ENCODE peak calls at places on chromosome 10, in eight cellular contexts. M, X, I, Q, R, W, A and J are unnamed samples.

GRCh38 chr10:12534824-12535223 is 185.5 kb downstream of the CAMK1D start:
- DNase-seq in A (no peak), W (peak), I (no peak), R (no peak), M (no peak), Q (no peak), X (no peak), J (no peak)

GRCh38 chr10:97538401-97538800 is 34.2 kb upstream of the ANKRD2 start:
- DNase-seq in X (no peak), R (no peak), M (no peak), I (no peak), Q (no peak), A (peak), W (peak), J (no peak)

GRCh38 chr10:126500866-126501265 is 112.6 kb upstream of the ADAM12 start:
- DNase-seq in M (no peak), Q (no peak), R (no peak), I (no peak), W (peak), X (no peak), A (peak), J (peak)

GRCh38 chr10:5399332-5399731 is 5.3 kb downstream of the TUBAL3 start:
- DNase-seq in Q (no peak), W (no peak), A (no peak), R (no peak), I (no peak), M (no peak), X (no peak), J (no peak)

GRCh38 chr10:72697711-72698110 is 5.8 kb downstream of the MCU start:
- DNase-seq in A (peak), I (no peak), R (no peak), Q (no peak), W (peak), X (no peak), M (no peak), J (no peak)

GRCh38 chr10:89869757-89870156 is 168.4 kb downstream of the KIF20B start:
- DNase-seq in W (no peak), Q (no peak), R (no peak), A (no peak), I (no peak), X (no peak), M (no peak), J (no peak)

GRCh38 chr10:28797904-28798371 is 120.6 kb downstream of the BAMBI start:
- DNase-seq in I (no peak), R (no peak), W (peak), M (no peak), Q (no peak), A (peak), X (no peak), J (no peak)

GRCh38 chr10:33703897-33704825 is 369.7 kb upstream of the NRP1 start:
- DNase-seq in R (no peak), Q (no peak), X (no peak), A (peak), I (no peak), W (peak), M (no peak), J (peak)

GRCh38 chr10:43333653-43334052 is 37.8 kb upstream of the FXYD4 start:
- DNase-seq in I (no peak), R (no peak), W (no peak), A (no peak), X (no peak), Q (no peak), M (no peak), J (no peak)

GRCh38 chr10:33189373-33189772 is 145.1 kb downstream of the NRP1 start:
- DNase-seq in I (no peak), Q (no peak), X (no peak), A (no peak), R (no peak), M (no peak), W (no peak), J (no peak)

GRCh38 chr10:70672993-70673928 is 955 bp downstream of the ADAMTS14 start:
- DNase-seq in W (peak), A (peak), Q (no peak), R (no peak), I (no peak), X (no peak), M (peak), J (no peak)

GRCh38 chr10:97312897-97313296 is 6.2 kb upstream of the FRAT1 start:
- DNase-seq in X (no peak), R (no peak), I (no peak), Q (no peak), W (no peak), M (no peak), A (no peak), J (no peak)

GRCh38 chr10:124477614-124478363 is 16.2 kb downstream of the LHPP start:
- DNase-seq in A (no peak), X (no peak), Q (no peak), W (peak), R (no peak), M (no peak), I (no peak), J (no peak)

GRCh38 chr10:34875061-34875460 is 60.0 kb upstream of the PARD3 start:
- DNase-seq in W (no peak), Q (no peak), A (no peak), X (no peak), M (no peak), I (no peak), R (no peak), J (no peak)

GRCh38 chr10:116096501-116096900 is 176.5 kb downstream of the GFRA1 start:
- DNase-seq in R (no peak), Q (no peak), W (no peak), M (no peak), I (no peak), X (no peak), A (no peak), J (no peak)

GRCh38 chr10:127907411-127908105 is 655 bp downstream of the PTPRE start:
- DNase-seq in Q (peak), A (peak), X (no peak), M (peak), I (peak), R (peak), W (peak), J (no peak)

GRCh38 chr10:78913219-78914059 is 155.3 kb upstream of the ZMIZ1 start:
- DNase-seq in R (peak), M (no peak), I (peak), A (no peak), X (peak), Q (no peak), W (no peak), J (no peak)

GRCh38 chr10:24172909-24173308 is 36.0 kb upstream of the KIAA1217 start:
- DNase-seq in Q (no peak), X (no peak), W (no peak), I (no peak), R (no peak), A (no peak), M (no peak), J (no peak)

GRCh38 chr10:37552881-37553280 is 304.5 kb downstream of the ZNF248 start:
- DNase-seq in A (no peak), Q (no peak), X (no peak), M (no peak), I (no peak), W (no peak), R (no peak), J (no peak)

GRCh38 chr10:52146766-52147165 is 167.3 kb upstream of the DKK1 start:
- DNase-seq in X (no peak), M (no peak), A (no peak), W (no peak), I (no peak), Q (no peak), R (no peak), J (no peak)

GRCh38 chr10:49633327-49634045 is 19.6 kb downstream of the CHAT start:
- DNase-seq in I (no peak), X (no peak), Q (peak), W (no peak), M (no peak), R (no peak), A (no peak), J (no peak)

GRCh38 chr10:29839826-29840515 is 205.2 kb upstream of the SVIL start:
- DNase-seq in A (no peak), M (no peak), X (no peak), R (no peak), Q (peak), W (no peak), I (no peak), J (no peak)

GRCh38 chr10:120832106-120832505 is 19.1 kb upstream of the WDR11 start:
- DNase-seq in W (no peak), A (no peak), M (no peak), R (no peak), Q (no peak), X (no peak), I (no peak), J (no peak)

GRCh38 chr10:75782463-75783248 is 351.2 kb downstream of the LRMDA start:
- DNase-seq in I (no peak), A (no peak), Q (no peak), R (no peak), W (peak), M (no peak), X (no peak), J (no peak)

GRCh38 chr10:125141860-125142484 is 18.4 kb downstream of the CTBP2 start:
- DNase-seq in I (no peak), Q (no peak), A (no peak), M (no peak), X (no peak), W (no peak), R (no peak), J (no peak)

GRCh38 chr10:131934769-131935168 is 34.0 kb downstream of the PPP2R2D start:
- DNase-seq in R (no peak), X (no peak), I (no peak), M (no peak), A (no peak), W (no peak), Q (no peak), J (no peak)

GRCh38 chr10:69800109-69800508 is 1.6 kb upstream of the COL13A1 start:
- DNase-seq in A (peak), R (no peak), M (no peak), W (peak), I (peak), Q (no peak), X (peak), J (peak)

GRCh38 chr10:10816453-10816852 is 201.2 kb upstream of the CELF2 start:
- DNase-seq in M (no peak), Q (no peak), R (no peak), A (peak), I (no peak), W (peak), X (no peak), J (no peak)

GRCh38 chr10:6275022-6275997 is 72.6 kb downstream of the PFKFB3 start:
- DNase-seq in W (peak), A (peak), M (peak), X (no peak), Q (peak), I (peak), R (peak), J (peak)

GRCh38 chr10:71621783-71622526 is 97.6 kb downstream of the C10orf105 start:
- DNase-seq in Q (no peak), M (no peak), R (no peak), I (no peak), X (peak), A (peak), W (peak), J (no peak)

GRCh38 chr10:130354976-130355795 is 219.0 kb downstream of the GLRX3 start:
- DNase-seq in X (no peak), R (no peak), Q (no peak), W (no peak), I (no peak), M (no peak), A (no peak), J (no peak)

GRCh38 chr10:78438094-78438906 is 404.6 kb downstream of the RPS24 start:
- DNase-seq in M (no peak), A (no peak), R (no peak), X (peak), W (no peak), I (no peak), Q (no peak), J (no peak)

GRCh38 chr10:131273476-131273875 is 38.0 kb downstream of the TCERG1L start:
- DNase-seq in R (no peak), X (no peak), W (no peak), A (no peak), M (no peak), Q (no peak), I (no peak), J (no peak)

GRCh38 chr10:13788701-13789447 is 202.1 kb downstream of the PRPF18 start:
- DNase-seq in X (peak), W (peak), I (no peak), R (peak), Q (no peak), A (peak), M (peak), J (no peak)

GRCh38 chr10:49277973-49278372 is 21.0 kb upstream of the C10orf71 start:
- DNase-seq in M (no peak), X (peak), Q (no peak), R (no peak), A (no peak), W (no peak), I (no peak), J (no peak)

GRCh38 chr10:69458426-69459100 is 7.3 kb downstream of the TSPAN15 start:
- DNase-seq in Q (peak), I (peak), R (peak), M (no peak), W (no peak), X (no peak), A (no peak), J (no peak)

GRCh38 chr10:78401882-78402367 is 368.3 kb downstream of the RPS24 start:
- DNase-seq in I (no peak), A (no peak), W (no peak), R (no peak), X (no peak), M (peak), Q (no peak), J (no peak)

GRCh38 chr10:27345455-27345909 is 104.9 kb upstream of the ACBD5 start:
- DNase-seq in X (peak), R (no peak), Q (no peak), A (no peak), W (no peak), M (no peak), I (no peak), J (no peak)

GRCh38 chr10:97788552-97789442 is 17.0 kb upstream of the SFRP5 start:
- DNase-seq in R (no peak), I (peak), X (no peak), Q (peak), A (peak), M (peak), W (peak), J (no peak)

GRCh38 chr10:128095023-128095752 is 31.0 kb downstream of the MKI67 start:
- DNase-seq in I (no peak), W (no peak), Q (no peak), A (no peak), M (no peak), R (no peak), X (peak), J (no peak)

GRCh38 chr10:111323567-111323966 is 246.7 kb downstream of the ADRA2A start:
- DNase-seq in R (no peak), M (no peak), A (no peak), Q (no peak), W (no peak), I (no peak), X (peak), J (no peak)
- TF ChIP-seq CTCF in R (peak), M (no peak), A (no peak), Q (peak), W (no peak), I (no peak), X (peak), J (no peak)

GRCh38 chr10:494149-494542 is 195.3 kb downstream of the DIP2C start:
- DNase-seq in Q (no peak), A (no peak), M (no peak), W (no peak), X (no peak), I (no peak), R (no peak), J (no peak)

GRCh38 chr10:491667-492424 is 197.6 kb downstream of the DIP2C start:
- DNase-seq in R (no peak), M (no peak), A (no peak), Q (no peak), W (no peak), I (no peak), X (no peak), J (no peak)

GRCh38 chr10:493391-494148 is 195.9 kb downstream of the DIP2C start:
- DNase-seq in M (no peak), R (no peak), Q (no peak), W (no peak), A (no peak), I (no peak), X (no peak), J (no peak)

GRCh38 chr10:492896-493295 is 196.6 kb downstream of the DIP2C start:
- DNase-seq in A (no peak), Q (no peak), X (no peak), I (no peak), W (no peak), R (no peak), M (no peak), J (no peak)

DNA sequence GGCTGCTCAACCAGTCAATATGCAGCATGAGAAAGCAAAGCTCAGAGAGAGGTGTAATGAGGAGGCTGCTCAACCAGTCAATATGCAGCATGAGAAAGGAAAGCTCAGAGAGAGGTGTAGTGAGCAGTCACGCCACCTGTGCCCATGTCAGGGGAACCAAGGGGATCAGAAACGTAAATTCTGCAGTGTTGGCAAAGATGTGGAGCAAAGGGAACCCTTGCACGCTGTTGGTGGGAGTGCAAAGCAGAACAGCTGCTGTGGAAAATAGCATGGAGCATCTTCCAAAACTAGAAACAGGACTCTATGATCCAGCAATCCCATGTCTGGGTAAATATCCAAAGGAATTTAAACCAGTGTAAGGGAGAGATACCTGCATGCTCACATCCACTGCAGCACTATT is 194.9 kb downstream of the DIP2C start:
- DNase-seq in A (no peak), W (no peak), M (no peak), I (no peak), X (no peak), R (no peak), Q (no peak), J (no peak)
- H3K4me3 ChIP-seq in A (no peak), W (no peak), M (no peak), I (no peak), X (no peak), R (no peak), Q (no peak), J (no peak)

DNA sequence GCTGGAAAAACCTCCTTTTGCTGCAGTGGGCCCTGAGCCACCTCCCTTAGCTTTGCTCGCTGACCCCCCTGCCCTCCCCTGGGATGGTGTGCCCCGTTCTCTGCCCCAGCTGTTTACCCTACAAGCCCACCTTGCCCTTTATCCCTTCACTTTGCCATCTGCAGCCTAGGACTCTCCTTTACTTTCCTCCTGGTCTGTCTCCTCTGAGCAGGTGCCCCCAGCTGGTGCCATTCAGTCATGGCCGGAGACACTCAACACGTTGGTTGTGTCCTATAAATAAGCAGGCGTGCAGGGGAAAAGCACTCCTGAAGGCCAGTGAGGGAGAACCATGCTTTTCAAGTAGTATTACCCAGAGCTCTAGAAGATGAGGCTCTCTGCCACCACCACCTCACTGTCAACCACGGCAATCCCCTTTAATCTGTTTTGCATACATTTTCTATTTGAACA is 6.1 kb downstream of the RASSF4 start:
- DNase-seq in Q (no peak), I (peak), W (no peak), R (peak), X (no peak), A (no peak), M (no peak), J (no peak)
- TF ChIP-seq CTCF in Q (no peak), I (no peak), W (no peak), R (peak), X (no peak), A (no peak), M (peak), J (no peak)

DNA sequence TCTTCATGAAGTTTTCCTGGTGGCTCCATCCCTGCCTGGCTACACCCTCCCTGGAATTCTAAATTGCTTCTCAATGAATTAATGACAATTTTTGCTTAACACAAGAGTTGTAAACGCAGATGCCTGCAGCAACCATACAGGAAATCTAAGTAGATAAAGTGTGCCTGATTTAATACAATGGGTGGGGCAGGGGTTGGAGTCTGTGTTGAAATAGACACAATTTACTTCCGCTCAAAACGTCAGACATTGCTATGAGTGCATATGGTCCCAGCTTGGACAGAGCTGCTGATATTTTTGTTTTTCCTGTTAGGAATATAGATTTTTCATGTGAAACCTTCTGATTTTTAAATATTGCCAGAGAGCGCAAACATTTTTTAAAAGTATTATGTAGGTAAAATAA is 1235.0 kb upstream of the SORCS1 start:
- DNase-seq in X (no peak), M (no peak), I (no peak), A (no peak), W (no peak), Q (no peak), R (no peak), J (no peak)
- H3K4me3 ChIP-seq in X (no peak), M (no peak), I (no peak), A (no peak), W (no peak), Q (no peak), R (no peak), J (no peak)

GRCh38 chr10:112373912-112374338 is at the start of gene ACSL5:
- DNase-seq in M (no peak), A (no peak), X (no peak), I (peak), Q (no peak), R (no peak), W (no peak), J (no peak)
- TF ChIP-seq CTCF in M (no peak), A (no peak), X (no peak), I (no peak), Q (no peak), R (no peak), W (no peak), J (no peak)

DNA sequence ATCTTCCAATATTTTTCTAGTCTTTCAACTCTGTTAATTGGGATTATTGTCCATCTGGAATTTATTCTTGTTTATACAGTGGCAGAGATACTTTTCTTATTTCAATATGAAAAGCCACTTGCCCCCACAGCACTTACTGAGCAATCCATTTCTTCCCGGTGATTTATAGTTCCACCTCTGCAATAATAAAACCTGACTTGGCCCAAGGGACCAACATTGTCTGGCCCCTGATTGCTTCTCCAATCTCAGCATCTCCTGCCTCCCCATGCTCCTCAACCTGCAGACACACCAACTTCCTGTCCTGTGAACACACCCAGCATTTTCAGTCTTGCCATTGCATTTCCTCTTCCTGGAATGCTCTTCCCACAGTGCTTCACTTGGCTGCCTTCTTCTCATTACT is 19.6 kb downstream of the ITGA8 start:
- DNase-seq in M (no peak), X (no peak), W (no peak), Q (no peak), R (no peak), I (no peak), A (no peak), J (no peak)
- H3K4me3 ChIP-seq in M (no peak), X (no peak), W (no peak), Q (no peak), R (no peak), I (no peak), A (no peak), J (no peak)